ENCODE peak calls at places on chromosomes 7 and 10, in five cellular contexts. O is psoas muscle, D is IMR-90, T is WERI-Rb-1, A is GM12865. N is an unnamed sample.

GRCh38 chr7:82945480-82945879 is 217.2 kb downstream of the PCLO start:
- DNase-seq in O (no peak), D (no peak), T (no peak), A (no peak), N (peak)

GRCh38 chr10:3527869-3528268 is 257.1 kb downstream of the KLF6 start:
- DNase-seq in O (no peak), D (no peak), T (no peak), A (no peak), N (no peak)

GRCh38 chr7:26813426-26813825 is 51.0 kb downstream of the SKAP2 start:
- DNase-seq in O (no peak), D (peak), T (no peak), A (no peak), N (no peak)

GRCh38 chr7:66682350-66683093 is 53.8 kb downstream of the KCTD7 start:
- DNase-seq in O (peak), D (peak), T (no peak), A (peak), N (peak)

GRCh38 chr7:103989785-103990775 is 622 bp upstream of the RELN start:
- DNase-seq in O (no peak), D (peak), T (peak), A (peak), N (peak)

GRCh38 chr10:43453266-43453831 is 16.4 kb downstream of the ZNF487 start:
- DNase-seq in O (no peak), D (no peak), T (no peak), A (peak), N (no peak)

GRCh38 chr10:504131-504611 is 185.3 kb downstream of the DIP2C start:
- DNase-seq in O (no peak), D (no peak), T (no peak), A (no peak), N (no peak)

GRCh38 chr10:61188691-61189090 is 244.7 kb upstream of the RHOBTB1 start:
- DNase-seq in O (no peak), D (no peak), T (no peak), A (no peak), N (no peak)

GRCh38 chr7:148914208-148914777 is 30.2 kb upstream of the EZH2 start:
- DNase-seq in O (no peak), D (peak), T (no peak), A (peak), N (peak)

GRCh38 chr10:101319241-101319915 is 34.6 kb upstream of the BTRC start:
- DNase-seq in O (no peak), D (peak), T (peak), A (no peak), N (peak)

GRCh38 chr7:119900996-119901395 is 372.0 kb upstream of the KCND2 start:
- DNase-seq in O (no peak), D (no peak), T (no peak), A (no peak), N (peak)

GRCh38 chr7:139561-140243 is 52.7 kb upstream of the FAM20C start:
- DNase-seq in O (no peak), D (no peak), T (no peak), A (no peak), N (no peak)

GRCh38 chr7:135748770-135749169 is at the start of gene FAM180A:
- DNase-seq in O (peak), D (peak), T (no peak), A (no peak), N (peak)

GRCh38 chr10:90398551-90398950 is 459.3 kb downstream of the HTR7 start:
- DNase-seq in O (no peak), D (peak), T (no peak), A (no peak), N (peak)

GRCh38 chr7:28516390-28517145 is 104.2 kb downstream of the CREB5 start:
- DNase-seq in O (no peak), D (no peak), T (no peak), A (no peak), N (no peak)

GRCh38 chr10:82529064-82529463 is 654.1 kb downstream of the NRG3 start:
- DNase-seq in O (no peak), D (no peak), T (no peak), A (no peak), N (no peak)

GRCh38 chr10:17980796-17981195 is 29.1 kb downstream of the SLC39A12 start:
- DNase-seq in O (no peak), D (peak), T (no peak), A (no peak), N (no peak)

GRCh38 chr10:78416031-78416800 is 382.6 kb downstream of the RPS24 start:
- DNase-seq in O (no peak), D (peak), T (peak), A (no peak), N (peak)

GRCh38 chr7:36406156-36406555 is 16.5 kb downstream of the ANLN start:
- DNase-seq in O (no peak), D (no peak), T (no peak), A (no peak), N (no peak)

GRCh38 chr10:65787571-65787970 is 1138.3 kb upstream of the LRRTM3 start:
- DNase-seq in O (no peak), D (no peak), T (no peak), A (no peak), N (no peak)

GRCh38 chr10:132374612-132375011 is 22.4 kb upstream of the PWWP2B start:
- DNase-seq in O (peak), D (no peak), T (no peak), A (no peak), N (no peak)

GRCh38 chr7:90520484-90520883 is 51.0 kb downstream of the PTTG1IP2 start:
- DNase-seq in O (no peak), D (peak), T (no peak), A (no peak), N (peak)
- TF ChIP-seq CTCF in O (no peak), D (peak), T (peak), A (peak), N (peak)

DNA sequence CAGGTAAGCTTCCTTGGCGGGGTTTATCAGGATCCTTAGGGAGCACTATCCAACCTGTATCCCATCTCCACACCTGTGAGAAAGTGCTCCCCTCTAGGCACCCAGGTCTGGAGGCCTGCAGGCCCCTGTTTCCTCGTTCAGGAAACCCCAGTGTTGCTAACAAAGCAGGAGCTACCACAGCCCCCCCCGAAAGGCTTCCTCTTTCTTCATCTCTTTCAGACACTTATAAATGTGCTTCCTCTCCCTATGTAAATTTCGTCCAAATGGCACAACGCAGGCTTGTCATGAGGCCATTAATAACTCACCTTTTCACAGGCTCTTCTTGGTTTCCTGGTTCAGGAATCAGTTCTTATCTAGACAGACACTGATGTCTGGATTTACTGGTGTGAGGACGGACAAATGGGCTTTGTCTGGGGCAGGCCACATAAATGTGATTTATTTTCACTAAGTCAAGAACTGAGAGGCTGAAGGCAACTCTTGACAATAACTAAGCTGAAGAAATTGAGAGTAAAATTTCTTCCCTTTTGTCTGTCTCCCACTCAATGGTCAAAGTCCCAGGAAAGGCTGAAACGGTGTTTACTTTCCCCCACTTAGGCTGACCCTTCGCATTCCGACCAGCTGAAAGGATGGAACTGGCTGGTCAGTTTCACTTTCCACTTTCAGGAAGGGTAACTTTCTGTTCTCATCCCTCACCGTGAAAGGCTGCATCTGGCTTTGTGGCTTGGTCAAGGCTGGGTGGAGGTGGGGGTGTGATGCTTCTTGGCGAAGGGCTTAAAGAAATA is 46.8 kb downstream of the PIK3AP1 start:
- DNase-seq in O (no peak), D (peak), T (no peak), A (peak), N (no peak)
- H3K4me3 ChIP-seq in O (no peak), D (no peak), T (no peak), A (no peak), N (no peak)

DNA sequence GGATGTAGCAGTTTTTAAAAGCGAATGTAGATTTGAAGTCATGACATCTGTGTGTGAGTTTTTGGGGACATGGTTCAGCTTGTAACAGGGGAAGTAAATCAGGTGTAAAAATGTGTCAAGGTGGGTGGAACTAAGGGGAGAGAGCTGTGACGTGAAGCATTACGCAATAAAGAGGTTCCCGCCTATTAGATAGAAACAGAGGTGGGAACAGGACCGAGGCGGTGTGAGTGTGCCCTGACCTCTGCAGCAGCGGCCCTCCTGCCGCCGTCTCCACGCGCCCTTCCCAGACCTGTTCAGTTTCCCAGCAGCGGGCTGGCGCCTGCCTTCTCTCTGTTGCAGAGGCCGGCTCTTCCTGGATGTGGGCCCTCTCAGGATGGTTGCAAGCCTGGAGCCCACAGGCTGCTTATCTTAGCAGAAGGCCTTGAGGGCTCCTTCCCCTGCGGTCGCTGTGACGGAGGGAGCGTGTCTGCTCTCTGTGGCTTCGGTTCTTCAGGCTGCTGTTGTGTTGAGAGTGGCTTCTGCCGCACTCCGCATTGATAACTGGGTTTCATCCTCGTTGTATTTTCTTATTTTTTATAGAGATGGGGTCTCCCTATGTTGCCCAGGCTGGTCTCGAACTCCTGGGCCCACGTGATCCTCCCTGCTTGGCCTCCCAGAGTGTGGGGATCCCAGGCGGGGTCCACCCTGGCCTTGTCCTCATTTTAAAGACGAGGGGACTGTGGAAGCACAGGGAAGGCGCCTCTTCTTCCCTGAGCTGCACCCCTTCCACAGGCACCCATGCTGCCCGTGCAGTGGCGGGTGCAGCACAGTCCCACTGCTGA is 65.0 kb downstream of the DNAJB6 start:
- DNase-seq in O (no peak), D (no peak), T (no peak), A (no peak), N (no peak)
- TF ChIP-seq CTCF in O (no peak), D (no peak), T (no peak), A (no peak), N (no peak)

GRCh38 chr10:107687702-107688101 is 523.2 kb upstream of the SORCS1 start:
- DNase-seq in O (no peak), D (no peak), T (no peak), A (no peak), N (peak)

GRCh38 chr10:107692072-107692471 is 527.6 kb upstream of the SORCS1 start:
- DNase-seq in O (no peak), D (no peak), T (no peak), A (no peak), N (no peak)

GRCh38 chr10:107686095-107686494 is 521.6 kb upstream of the SORCS1 start:
- DNase-seq in O (peak), D (no peak), T (no peak), A (peak), N (no peak)

DNA sequence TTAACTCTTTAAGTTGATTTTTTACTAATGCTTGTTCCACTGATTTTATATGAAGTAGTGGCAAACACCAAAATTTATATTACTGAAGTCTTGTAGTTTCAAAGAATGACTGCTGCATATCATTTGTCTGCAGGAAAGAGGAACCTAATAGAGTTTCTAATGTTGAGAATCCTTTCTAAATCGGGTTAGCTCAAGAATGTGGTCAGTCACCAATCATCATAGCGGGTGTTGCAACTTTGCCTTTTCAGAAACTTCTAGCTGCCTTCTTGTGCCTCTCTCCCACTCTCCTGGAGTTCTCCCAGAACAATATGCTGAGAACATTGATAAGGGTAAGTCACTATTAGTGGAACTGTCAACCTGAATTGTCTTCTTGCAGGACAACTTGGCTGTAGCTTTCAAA is 524.8 kb upstream of the SORCS1 start:
- DNase-seq in O (no peak), D (no peak), T (no peak), A (peak), N (no peak)
- H3K4me3 ChIP-seq in O (no peak), D (no peak), T (no peak), A (no peak), N (no peak)

DNA sequence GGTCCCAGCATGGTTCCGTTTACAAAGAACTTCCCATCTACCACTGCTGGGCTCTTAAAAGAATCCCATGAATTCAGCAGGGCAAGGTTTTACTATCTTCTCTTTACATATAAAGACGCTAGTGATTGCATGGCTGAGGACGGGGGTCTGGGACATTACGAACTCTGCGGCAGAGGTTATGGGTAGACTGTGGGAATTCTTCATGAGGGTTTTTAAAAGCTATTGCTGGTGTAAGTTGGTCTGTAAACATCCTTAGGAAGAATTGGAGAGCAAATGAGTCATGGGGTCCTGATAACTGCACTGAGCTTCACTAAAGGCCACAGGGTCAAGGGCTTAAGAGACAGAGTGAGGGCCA is 53.1 kb upstream of the TMEM72 start:
- DNase-seq in O (no peak), D (no peak), T (no peak), A (no peak), N (no peak)
- TF ChIP-seq CTCF in O (no peak), D (no peak), T (no peak), A (no peak), N (no peak)

DNA sequence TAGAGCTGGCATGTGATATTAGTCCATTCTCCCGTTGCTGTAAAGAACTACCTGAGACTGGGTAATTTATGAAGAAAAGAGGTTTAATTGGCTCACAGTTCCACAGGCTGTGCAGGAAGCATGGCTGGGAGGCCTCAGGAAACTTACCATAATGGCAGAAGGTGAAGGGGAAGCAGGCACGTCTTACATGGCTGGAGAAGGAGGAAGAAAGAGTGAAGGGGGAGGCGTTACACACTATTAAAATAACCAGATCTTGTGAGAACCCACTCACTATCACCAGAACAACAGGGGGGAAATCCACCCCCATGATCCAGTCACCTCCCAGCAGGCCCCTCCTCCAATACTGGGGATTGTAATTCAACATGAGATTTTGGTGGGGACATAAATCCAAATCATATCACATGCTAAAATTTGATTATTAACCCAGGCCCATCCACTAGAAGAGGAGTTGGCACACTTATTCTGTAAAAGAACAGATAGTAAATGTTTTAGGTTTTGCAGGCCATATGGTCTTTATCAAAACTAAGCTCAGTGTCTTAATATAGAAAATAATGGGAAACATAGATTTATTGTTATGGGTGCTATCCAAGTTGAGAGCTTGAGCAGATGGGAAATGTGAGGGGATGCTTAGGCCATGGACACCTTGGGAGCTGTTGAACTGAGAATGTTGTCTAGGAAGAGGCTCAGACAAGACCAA is 18.6 kb upstream of the HK1 start:
- DNase-seq in O (no peak), D (no peak), T (no peak), A (no peak), N (no peak)
- H3K4me3 ChIP-seq in O (no peak), D (no peak), T (no peak), A (no peak), N (no peak)

N was measured in epithelial cell of esophagus.